ENCODE peak calls at places on chromosomes 1 and 21, in five cellular contexts. N is kidney epithelial cell, R is KBM-7, J is NCI-H510A treated with DMSO at 0.1 percent for 48 hours, U is iris pigment epithelial cell. D is an unnamed sample.

GRCh38 chr1:62398377-62398776 is 38.5 kb upstream of the USP1 start:
- DNase-seq in N (peak), J (no peak), U (peak), R (no peak), D (no peak)

GRCh38 chr1:10665930-10666850 is 130.3 kb downstream of the CASZ1 start:
- DNase-seq in U (no peak), J (no peak), R (no peak), N (peak), D (no peak)

GRCh38 chr1:228995229-228995628 is 259.9 kb downstream of the RHOU start:
- DNase-seq in R (no peak), U (no peak), N (no peak), J (no peak), D (no peak)

GRCh38 chr1:33972676-33973395 is 109.0 kb downstream of the HMGB4 start:
- DNase-seq in R (no peak), J (no peak), U (no peak), N (no peak), D (no peak)

GRCh38 chr1:208238710-208239517 is 5.3 kb downstream of the PLXNA2 start:
- DNase-seq in J (peak), N (no peak), R (peak), U (peak), D (peak)

GRCh38 chr1:85898861-85899260 is 190.6 kb upstream of the ZNHIT6 start:
- DNase-seq in J (no peak), U (peak), N (peak), R (no peak), D (no peak)

GRCh38 chr1:58780586-58781452 is 3.0 kb downstream of the JUN start:
- DNase-seq in N (no peak), J (peak), U (peak), R (no peak), D (no peak)

GRCh38 chr1:6329392-6329791 is 64.2 kb downstream of the ACOT7 start:
- DNase-seq in N (no peak), J (no peak), R (no peak), U (no peak), D (no peak)

GRCh38 chr21:21101911-21102310 is 103.7 kb downstream of the NCAM2 start:
- DNase-seq in N (no peak), R (peak), J (peak), U (peak), D (peak)

GRCh38 chr1:233569636-233570035 is 44.3 kb upstream of the KCNK1 start:
- DNase-seq in N (no peak), J (no peak), R (no peak), U (peak), D (no peak)

GRCh38 chr1:242242983-242243382 is 244.1 kb upstream of the MAP1LC3C start:
- DNase-seq in U (no peak), J (no peak), R (no peak), N (no peak), D (no peak)

GRCh38 chr1:6801998-6802397 is 16.7 kb downstream of the CAMTA1 start:
- DNase-seq in U (peak), J (no peak), N (no peak), R (no peak), D (no peak)

GRCh38 chr1:42177551-42177981 is 13.0 kb upstream of the GUCA2A start:
- DNase-seq in N (peak), R (no peak), U (peak), J (peak), D (no peak)

GRCh38 chr1:18279713-18280074 is 172.1 kb downstream of the IGSF21 start:
- DNase-seq in J (peak), U (no peak), R (no peak), N (no peak), D (no peak)

GRCh38 chr1:239221656-239222055 is 164.7 kb upstream of the CHRM3 start:
- DNase-seq in R (no peak), U (peak), J (no peak), N (no peak), D (no peak)

GRCh38 chr1:222787746-222788145 is 27.1 kb upstream of the DISP1 start:
- DNase-seq in U (no peak), R (no peak), N (no peak), J (no peak), D (no peak)

GRCh38 chr1:170162385-170163226 is 16.8 kb downstream of the NTMT2 start:
- DNase-seq in R (no peak), J (no peak), N (peak), U (peak), D (no peak)

GRCh38 chr1:61585714-61586113 is 139.2 kb downstream of the TM2D1 start:
- DNase-seq in J (no peak), U (no peak), R (peak), N (no peak), D (no peak)

GRCh38 chr21:44987886-44988606 is 48.2 kb downstream of the SLX9 start:
- DNase-seq in J (no peak), N (no peak), U (no peak), R (no peak), D (no peak)

GRCh38 chr1:59520759-59521442 is 224.0 kb downstream of the FGGY start:
- DNase-seq in N (peak), R (no peak), U (peak), J (no peak), D (no peak)

GRCh38 chr1:16724718-16725438 is 15.4 kb upstream of the RNU1-4 start:
- DNase-seq in N (no peak), J (no peak), R (no peak), U (no peak), D (no peak)

GRCh38 chr1:204617256-204618147 is 68.0 kb downstream of the LRRN2 start:
- DNase-seq in U (no peak), N (no peak), R (no peak), J (no peak), D (no peak)

GRCh38 chr21:25776440-25776839 is 41.7 kb downstream of the GABPA start:
- DNase-seq in R (no peak), J (no peak), N (no peak), U (no peak), D (no peak)

GRCh38 chr1:213688655-213689054 is 299.1 kb upstream of the PROX1 start:
- DNase-seq in N (no peak), R (no peak), U (no peak), J (no peak), D (no peak)

GRCh38 chr1:65002508-65003315 is 36.4 kb upstream of the JAK1 start:
- DNase-seq in J (peak), U (peak), N (peak), R (peak), D (no peak)

GRCh38 chr1:14996133-14997050 is 157.2 kb upstream of the TMEM51 start:
- DNase-seq in J (no peak), U (peak), N (peak), R (no peak), D (no peak)

GRCh38 chr1:202697038-202697437 is 13.2 kb downstream of the SYT2 start:
- DNase-seq in J (peak), N (no peak), R (no peak), U (no peak), D (no peak)

GRCh38 chr1:52503706-52504105 is 49.2 kb downstream of the TUT4 start:
- DNase-seq in N (no peak), J (no peak), R (no peak), U (no peak), D (no peak)

GRCh38 chr1:221429262-221429661 is 312.6 kb downstream of the DUSP10 start:
- DNase-seq in N (no peak), U (peak), R (no peak), J (no peak), D (no peak)

GRCh38 chr1:40939320-40940059 is 40.0 kb upstream of the CTPS1 start:
- DNase-seq in U (peak), R (peak), J (no peak), N (no peak), D (no peak)

GRCh38 chr1:198764748-198765147 is 125.9 kb downstream of the PTPRC start:
- DNase-seq in J (no peak), R (no peak), N (no peak), U (peak), D (no peak)

GRCh38 chr1:101187287-101187686 is 49.5 kb upstream of the S1PR1 start:
- DNase-seq in N (no peak), J (no peak), U (peak), R (no peak), D (no peak)

GRCh38 chr1:101567582-101568189 is 330.9 kb downstream of the S1PR1 start:
- DNase-seq in N (no peak), R (peak), J (peak), U (peak), D (peak)

D was measured in Jurkat, Clone E6-1.